ENCODE peak calls at places on chromosomes 12 and 14, in seven cellular contexts. One of them, this sample, is unnamed.
A peak's percentile ranks its signal among the peaks of the same experiment; 100 is the strongest.

GRCh38 chr12:132066749-132067148 is 77.4 kb downstream of the DDX51 start:
- DNase-seq in IMR-90: no peak
- DNase-seq in renal cortical epithelial cell: no peak
- DNase-seq in RWPE2: no peak
- DNase-seq in NCI-H446 treated with DMSO at 0.1 percent for 48 hours: no peak
- DNase-seq in activated naive CD8-positive, alpha-beta T cell treated with anti-CD3 and anti-CD28 coated beads, Interleukin-2, amount 50 U/mL, for 24 hours: no peak
- DNase-seq in nephron progenitor cell: no peak
- DNase-seq in this sample: no peak

GRCh38 chr12:11576104-11576503 is 73.4 kb upstream of the ETV6 start:
- DNase-seq in IMR-90: peak; percentile 48
- DNase-seq in renal cortical epithelial cell: peak; percentile 92
- DNase-seq in RWPE2: peak; percentile 49
- DNase-seq in NCI-H446 treated with DMSO at 0.1 percent for 48 hours: no peak
- DNase-seq in activated naive CD8-positive, alpha-beta T cell treated with anti-CD3 and anti-CD28 coated beads, Interleukin-2, amount 50 U/mL, for 24 hours: peak; percentile 47
- DNase-seq in nephron progenitor cell: no peak
- DNase-seq in this sample: no peak

GRCh38 chr14:84343637-84344036 is 1186.3 kb upstream of the FLRT2 start:
- DNase-seq in IMR-90: peak; percentile 70
- DNase-seq in renal cortical epithelial cell: peak; percentile 59
- DNase-seq in RWPE2: no peak
- DNase-seq in NCI-H446 treated with DMSO at 0.1 percent for 48 hours: no peak
- DNase-seq in activated naive CD8-positive, alpha-beta T cell treated with anti-CD3 and anti-CD28 coated beads, Interleukin-2, amount 50 U/mL, for 24 hours: no peak
- DNase-seq in nephron progenitor cell: no peak
- DNase-seq in this sample: no peak

GRCh38 chr12:53798575-53798974 is 46.8 kb upstream of the CISTR start:
- DNase-seq in IMR-90: no peak
- DNase-seq in renal cortical epithelial cell: peak; percentile 54
- DNase-seq in RWPE2: no peak
- DNase-seq in NCI-H446 treated with DMSO at 0.1 percent for 48 hours: no peak
- DNase-seq in activated naive CD8-positive, alpha-beta T cell treated with anti-CD3 and anti-CD28 coated beads, Interleukin-2, amount 50 U/mL, for 24 hours: no peak
- DNase-seq in nephron progenitor cell: no peak
- DNase-seq in this sample: no peak

GRCh38 chr12:44960423-44960822 is 84.3 kb upstream of the NELL2 start:
- DNase-seq in IMR-90: no peak
- DNase-seq in renal cortical epithelial cell: no peak
- DNase-seq in RWPE2: no peak
- DNase-seq in NCI-H446 treated with DMSO at 0.1 percent for 48 hours: no peak
- DNase-seq in activated naive CD8-positive, alpha-beta T cell treated with anti-CD3 and anti-CD28 coated beads, Interleukin-2, amount 50 U/mL, for 24 hours: no peak
- DNase-seq in nephron progenitor cell: no peak
- DNase-seq in this sample: no peak

GRCh38 chr14:87409401-87409800 is 583.6 kb downstream of the GALC start:
- DNase-seq in IMR-90: peak; percentile 65
- DNase-seq in renal cortical epithelial cell: peak; percentile 91
- DNase-seq in RWPE2: no peak
- DNase-seq in NCI-H446 treated with DMSO at 0.1 percent for 48 hours: no peak
- DNase-seq in activated naive CD8-positive, alpha-beta T cell treated with anti-CD3 and anti-CD28 coated beads, Interleukin-2, amount 50 U/mL, for 24 hours: no peak
- DNase-seq in nephron progenitor cell: no peak
- DNase-seq in this sample: no peak

GRCh38 chr14:23063601-23064000 is 6.3 kb upstream of the CDH24 start:
- DNase-seq in IMR-90: no peak
- DNase-seq in renal cortical epithelial cell: no peak
- DNase-seq in RWPE2: no peak
- DNase-seq in NCI-H446 treated with DMSO at 0.1 percent for 48 hours: no peak
- DNase-seq in activated naive CD8-positive, alpha-beta T cell treated with anti-CD3 and anti-CD28 coated beads, Interleukin-2, amount 50 U/mL, for 24 hours: no peak
- DNase-seq in nephron progenitor cell: no peak
- DNase-seq in this sample: no peak

GRCh38 chr12:92055877-92056276 is 89.8 kb downstream of the BTG1 start:
- DNase-seq in IMR-90: no peak
- DNase-seq in renal cortical epithelial cell: no peak
- DNase-seq in RWPE2: no peak
- DNase-seq in NCI-H446 treated with DMSO at 0.1 percent for 48 hours: no peak
- DNase-seq in activated naive CD8-positive, alpha-beta T cell treated with anti-CD3 and anti-CD28 coated beads, Interleukin-2, amount 50 U/mL, for 24 hours: no peak
- DNase-seq in nephron progenitor cell: no peak
- DNase-seq in this sample: no peak

GRCh38 chr12:113161415-113162016 is 12.0 kb downstream of the CFAP73 start:
- DNase-seq in IMR-90: no peak
- DNase-seq in renal cortical epithelial cell: no peak
- DNase-seq in RWPE2: no peak
- DNase-seq in NCI-H446 treated with DMSO at 0.1 percent for 48 hours: no peak
- DNase-seq in activated naive CD8-positive, alpha-beta T cell treated with anti-CD3 and anti-CD28 coated beads, Interleukin-2, amount 50 U/mL, for 24 hours: no peak
- DNase-seq in nephron progenitor cell: peak; percentile 94
- DNase-seq in this sample: no peak

GRCh38 chr12:132106921-132107320 is 37.2 kb downstream of the DDX51 start:
- DNase-seq in IMR-90: peak; percentile 59
- DNase-seq in renal cortical epithelial cell: no peak
- DNase-seq in RWPE2: no peak
- DNase-seq in NCI-H446 treated with DMSO at 0.1 percent for 48 hours: no peak
- DNase-seq in activated naive CD8-positive, alpha-beta T cell treated with anti-CD3 and anti-CD28 coated beads, Interleukin-2, amount 50 U/mL, for 24 hours: no peak
- DNase-seq in nephron progenitor cell: no peak
- DNase-seq in this sample: no peak

GRCh38 chr12:49912345-49912744 is 8.6 kb upstream of the FAIM2 start:
- DNase-seq in IMR-90: no peak
- DNase-seq in renal cortical epithelial cell: no peak
- DNase-seq in RWPE2: peak; percentile 35
- DNase-seq in NCI-H446 treated with DMSO at 0.1 percent for 48 hours: no peak
- DNase-seq in activated naive CD8-positive, alpha-beta T cell treated with anti-CD3 and anti-CD28 coated beads, Interleukin-2, amount 50 U/mL, for 24 hours: no peak
- DNase-seq in nephron progenitor cell: no peak
- DNase-seq in this sample: peak; percentile 58

GRCh38 chr14:100822921-100823320 is 3.0 kb upstream of the MEG3 start:
- DNase-seq in IMR-90: peak; percentile 37
- DNase-seq in renal cortical epithelial cell: no peak
- DNase-seq in RWPE2: no peak
- DNase-seq in NCI-H446 treated with DMSO at 0.1 percent for 48 hours: no peak
- DNase-seq in activated naive CD8-positive, alpha-beta T cell treated with anti-CD3 and anti-CD28 coated beads, Interleukin-2, amount 50 U/mL, for 24 hours: no peak
- DNase-seq in nephron progenitor cell: no peak
- DNase-seq in this sample: no peak

GRCh38 chr12:43872396-43872795 is 36.5 kb downstream of the TMEM117 start:
- DNase-seq in IMR-90: no peak
- DNase-seq in renal cortical epithelial cell: no peak
- DNase-seq in RWPE2: no peak
- DNase-seq in NCI-H446 treated with DMSO at 0.1 percent for 48 hours: no peak
- DNase-seq in activated naive CD8-positive, alpha-beta T cell treated with anti-CD3 and anti-CD28 coated beads, Interleukin-2, amount 50 U/mL, for 24 hours: no peak
- DNase-seq in nephron progenitor cell: no peak
- DNase-seq in this sample: no peak

GRCh38 chr12:2853626-2854025 is 3.2 kb downstream of the TEX52 start:
- DNase-seq in IMR-90: peak; percentile 74
- DNase-seq in renal cortical epithelial cell: peak; percentile 49
- DNase-seq in RWPE2: peak; percentile 80
- DNase-seq in NCI-H446 treated with DMSO at 0.1 percent for 48 hours: peak; percentile 27
- DNase-seq in activated naive CD8-positive, alpha-beta T cell treated with anti-CD3 and anti-CD28 coated beads, Interleukin-2, amount 50 U/mL, for 24 hours: peak; percentile 64
- DNase-seq in nephron progenitor cell: peak; percentile 92
- DNase-seq in this sample: peak; percentile 88

GRCh38 chr14:30610719-30611388 is 11.3 kb upstream of the SCFD1 start:
- DNase-seq in IMR-90: peak; percentile 81
- DNase-seq in renal cortical epithelial cell: peak; percentile 66
- DNase-seq in RWPE2: no peak
- DNase-seq in NCI-H446 treated with DMSO at 0.1 percent for 48 hours: peak; percentile 89
- DNase-seq in activated naive CD8-positive, alpha-beta T cell treated with anti-CD3 and anti-CD28 coated beads, Interleukin-2, amount 50 U/mL, for 24 hours: no peak
- DNase-seq in nephron progenitor cell: no peak
- DNase-seq in this sample: no peak

GRCh38 chr12:25553083-25553482 is at the start of gene LMNTD1:
- DNase-seq in IMR-90: peak; percentile 89
- DNase-seq in renal cortical epithelial cell: peak; percentile 75
- DNase-seq in RWPE2: no peak
- DNase-seq in NCI-H446 treated with DMSO at 0.1 percent for 48 hours: no peak
- DNase-seq in activated naive CD8-positive, alpha-beta T cell treated with anti-CD3 and anti-CD28 coated beads, Interleukin-2, amount 50 U/mL, for 24 hours: no peak
- DNase-seq in nephron progenitor cell: no peak
- DNase-seq in this sample: no peak

GRCh38 chr12:52672321-52672933 is 7.8 kb downstream of the KRT1 start:
- DNase-seq in IMR-90: no peak
- DNase-seq in renal cortical epithelial cell: peak; percentile 48
- DNase-seq in RWPE2: no peak
- DNase-seq in NCI-H446 treated with DMSO at 0.1 percent for 48 hours: no peak
- DNase-seq in activated naive CD8-positive, alpha-beta T cell treated with anti-CD3 and anti-CD28 coated beads, Interleukin-2, amount 50 U/mL, for 24 hours: no peak
- DNase-seq in nephron progenitor cell: no peak
- DNase-seq in this sample: no peak

GRCh38 chr12:9367828-9368227 is 159.6 kb upstream of the PZP start:
- DNase-seq in IMR-90: no peak
- DNase-seq in renal cortical epithelial cell: no peak
- DNase-seq in RWPE2: no peak
- DNase-seq in NCI-H446 treated with DMSO at 0.1 percent for 48 hours: no peak
- DNase-seq in activated naive CD8-positive, alpha-beta T cell treated with anti-CD3 and anti-CD28 coated beads, Interleukin-2, amount 50 U/mL, for 24 hours: no peak
- DNase-seq in nephron progenitor cell: no peak
- DNase-seq in this sample: no peak

GRCh38 chr12:54411398-54412241 is 7.4 kb downstream of the ITGA5 start:
- DNase-seq in IMR-90: peak; percentile 96
- DNase-seq in renal cortical epithelial cell: peak; percentile 93
- DNase-seq in RWPE2: peak; percentile 91
- DNase-seq in NCI-H446 treated with DMSO at 0.1 percent for 48 hours: no peak
- DNase-seq in activated naive CD8-positive, alpha-beta T cell treated with anti-CD3 and anti-CD28 coated beads, Interleukin-2, amount 50 U/mL, for 24 hours: peak; percentile 67
- DNase-seq in nephron progenitor cell: no peak
- DNase-seq in this sample: no peak

GRCh38 chr12:30753761-30754382 is 879 bp downstream of the CAPRIN2 start:
- DNase-seq in IMR-90: peak; percentile 32
- DNase-seq in renal cortical epithelial cell: peak; percentile 22
- DNase-seq in RWPE2: no peak
- DNase-seq in NCI-H446 treated with DMSO at 0.1 percent for 48 hours: peak; percentile 15
- DNase-seq in activated naive CD8-positive, alpha-beta T cell treated with anti-CD3 and anti-CD28 coated beads, Interleukin-2, amount 50 U/mL, for 24 hours: no peak
- DNase-seq in nephron progenitor cell: no peak
- DNase-seq in this sample: no peak

GRCh38 chr14:29243355-29243754 is 476.8 kb downstream of the FOXG1 start:
- DNase-seq in IMR-90: peak; percentile 4
- DNase-seq in renal cortical epithelial cell: peak; percentile 77
- DNase-seq in RWPE2: no peak
- DNase-seq in NCI-H446 treated with DMSO at 0.1 percent for 48 hours: peak; percentile 85
- DNase-seq in activated naive CD8-positive, alpha-beta T cell treated with anti-CD3 and anti-CD28 coated beads, Interleukin-2, amount 50 U/mL, for 24 hours: no peak
- DNase-seq in nephron progenitor cell: no peak
- DNase-seq in this sample: no peak

GRCh38 chr14:73634333-73634833 is 10.4 kb upstream of the DNAL1 start:
- DNase-seq in IMR-90: no peak
- DNase-seq in renal cortical epithelial cell: no peak
- DNase-seq in RWPE2: no peak
- DNase-seq in NCI-H446 treated with DMSO at 0.1 percent for 48 hours: no peak
- DNase-seq in activated naive CD8-positive, alpha-beta T cell treated with anti-CD3 and anti-CD28 coated beads, Interleukin-2, amount 50 U/mL, for 24 hours: no peak
- DNase-seq in nephron progenitor cell: no peak
- DNase-seq in this sample: no peak

GRCh38 chr14:51735851-51736250 is 84.1 kb downstream of the FRMD6 start:
- DNase-seq in IMR-90: no peak
- DNase-seq in renal cortical epithelial cell: no peak
- DNase-seq in RWPE2: no peak
- DNase-seq in NCI-H446 treated with DMSO at 0.1 percent for 48 hours: peak; percentile 32
- DNase-seq in activated naive CD8-positive, alpha-beta T cell treated with anti-CD3 and anti-CD28 coated beads, Interleukin-2, amount 50 U/mL, for 24 hours: no peak
- DNase-seq in nephron progenitor cell: no peak
- DNase-seq in this sample: no peak

GRCh38 chr12:53505086-53505485 is 2.2 kb downstream of the NPFF start:
- DNase-seq in IMR-90: peak; percentile 49
- DNase-seq in renal cortical epithelial cell: no peak
- DNase-seq in RWPE2: no peak
- DNase-seq in NCI-H446 treated with DMSO at 0.1 percent for 48 hours: no peak
- DNase-seq in activated naive CD8-positive, alpha-beta T cell treated with anti-CD3 and anti-CD28 coated beads, Interleukin-2, amount 50 U/mL, for 24 hours: no peak
- DNase-seq in nephron progenitor cell: no peak
- DNase-seq in this sample: no peak

GRCh38 chr14:23185046-23185445 is 1.6 kb upstream of the SLC7A8 start:
- DNase-seq in IMR-90: peak; percentile 13
- DNase-seq in renal cortical epithelial cell: peak; percentile 42
- DNase-seq in RWPE2: no peak
- DNase-seq in NCI-H446 treated with DMSO at 0.1 percent for 48 hours: no peak
- DNase-seq in activated naive CD8-positive, alpha-beta T cell treated with anti-CD3 and anti-CD28 coated beads, Interleukin-2, amount 50 U/mL, for 24 hours: no peak
- DNase-seq in nephron progenitor cell: no peak
- DNase-seq in this sample: no peak

GRCh38 chr14:103485504-103485903 is 37.1 kb downstream of the CKB start:
- DNase-seq in IMR-90: no peak
- DNase-seq in renal cortical epithelial cell: no peak
- DNase-seq in RWPE2: no peak
- DNase-seq in NCI-H446 treated with DMSO at 0.1 percent for 48 hours: no peak
- DNase-seq in activated naive CD8-positive, alpha-beta T cell treated with anti-CD3 and anti-CD28 coated beads, Interleukin-2, amount 50 U/mL, for 24 hours: no peak
- DNase-seq in nephron progenitor cell: no peak
- DNase-seq in this sample: no peak

GRCh38 chr14:96741151-96741977 is 55.8 kb upstream of the VRK1 start:
- DNase-seq in IMR-90: peak; percentile 15
- DNase-seq in renal cortical epithelial cell: no peak
- DNase-seq in RWPE2: peak; percentile 63
- DNase-seq in NCI-H446 treated with DMSO at 0.1 percent for 48 hours: peak; percentile 18
- DNase-seq in activated naive CD8-positive, alpha-beta T cell treated with anti-CD3 and anti-CD28 coated beads, Interleukin-2, amount 50 U/mL, for 24 hours: peak; percentile 82
- DNase-seq in nephron progenitor cell: peak; percentile 88
- DNase-seq in this sample: no peak

This sample was measured in chondrocyte.